ENCODE peak calls at places on chromosomes 5 and 9, in nine cellular contexts. J is substantia nigra; A is AG09309; Y is endothelial cell; X is MCF 10A; N is NCI-H1092; E is sciatic nerve; S is activated T-cell treated with anti-CD3 and anti-CD28 coated beads, Interleukin-2, amount 50 U/mL, for 24 hours; B is GDM1. Z is an unnamed sample.

GRCh38 chr5:1385395-1386273 is 40.7 kb upstream of the CLPTM1L start:
- DNase-seq in N (peak), E (peak), J (peak), A (no peak), X (peak), Y (peak), B (no peak), S (peak), Z (peak)

GRCh38 chr5:42302186-42302585 is 121.1 kb upstream of the GHR start:
- DNase-seq in Y (no peak), A (no peak), X (no peak), S (no peak), E (no peak), N (no peak), B (no peak), J (no peak), Z (no peak)

GRCh38 chr5:169296456-169297220 is 4.3 kb downstream of the SLIT3 start:
- DNase-seq in J (no peak), E (no peak), Y (no peak), A (peak), N (no peak), B (no peak), S (no peak), X (peak), Z (peak)

GRCh38 chr9:1083325-1083913 is 33.3 kb downstream of the DMRT2 start:
- DNase-seq in B (no peak), N (no peak), E (peak), Y (peak), X (peak), J (peak), A (no peak), S (no peak), Z (peak)

GRCh38 chr9:32378496-32378895 is 5.9 kb upstream of the ACO1 start:
- DNase-seq in S (no peak), X (peak), Y (peak), E (no peak), N (peak), B (peak), J (no peak), A (peak), Z (no peak)

GRCh38 chr9:31590091-31590490 is 794.4 kb upstream of the ACO1 start:
- DNase-seq in E (no peak), A (no peak), Y (no peak), S (no peak), J (no peak), B (no peak), N (no peak), X (peak), Z (no peak)

GRCh38 chr9:115615821-115616665 is 498.1 kb upstream of the TNC start:
- DNase-seq in B (no peak), J (no peak), Y (no peak), X (peak), E (no peak), N (no peak), S (no peak), A (peak), Z (no peak)

GRCh38 chr5:120609570-120609969 is 145.5 kb downstream of the PRR16 start:
- DNase-seq in N (no peak), J (no peak), X (peak), A (no peak), S (no peak), E (no peak), Y (no peak), B (no peak), Z (no peak)

GRCh38 chr9:33794560-33794959 is 801 bp upstream of the PRSS3 start:
- DNase-seq in A (no peak), S (no peak), E (no peak), Y (no peak), N (no peak), X (no peak), J (no peak), B (no peak), Z (no peak)

GRCh38 chr9:129075996-129076639 is 4.8 kb upstream of the DOLPP1 start:
- DNase-seq in S (no peak), N (no peak), A (no peak), J (no peak), X (no peak), B (no peak), Y (no peak), E (no peak), Z (no peak)

GRCh38 chr5:80655231-80655784 is 525 bp upstream of the DHFR start:
- DNase-seq in B (no peak), S (no peak), X (peak), N (no peak), A (no peak), J (no peak), Y (no peak), E (no peak), Z (no peak)

GRCh38 chr5:123097871-123098735 is 9.1 kb downstream of the PRDM6 start:
- DNase-seq in X (no peak), J (no peak), Y (no peak), E (no peak), A (no peak), N (no peak), B (no peak), S (no peak), Z (no peak)

GRCh38 chr5:67002832-67003231 is 193.8 kb downstream of the CD180 start:
- DNase-seq in E (no peak), A (no peak), N (no peak), J (no peak), X (no peak), Y (no peak), B (no peak), S (no peak), Z (no peak)

GRCh38 chr9:131530546-131530929 is 525 bp downstream of the UCK1 start:
- DNase-seq in X (peak), Y (peak), J (no peak), B (no peak), A (no peak), S (peak), E (peak), N (peak), Z (peak)

GRCh38 chr5:148740966-148741742 is 85.3 kb upstream of the ADRB2 start:
- DNase-seq in X (peak), S (no peak), Y (no peak), A (peak), N (no peak), J (no peak), E (no peak), B (peak), Z (peak)

GRCh38 chr5:59236996-59237395 is 654.1 kb downstream of the RAB3C start:
- DNase-seq in X (peak), B (no peak), N (no peak), Y (no peak), E (no peak), J (no peak), A (no peak), S (no peak), Z (no peak)

GRCh38 chr9:78958887-78959286 is 612.9 kb upstream of the TLE4 start:
- DNase-seq in Y (no peak), J (no peak), E (no peak), B (no peak), X (peak), A (no peak), S (no peak), N (no peak), Z (no peak)

GRCh38 chr5:109612278-109612905 is 77.3 kb upstream of the MAN2A1 start:
- DNase-seq in X (no peak), J (peak), E (no peak), B (no peak), Y (no peak), A (no peak), S (no peak), N (no peak), Z (no peak)

GRCh38 chr5:1323803-1324173 is 21.1 kb downstream of the CLPTM1L start:
- DNase-seq in E (no peak), J (no peak), X (no peak), S (peak), Y (no peak), A (no peak), N (no peak), B (no peak), Z (no peak)

GRCh38 chr9:98607787-98608186 is 100.9 kb downstream of the GABBR2 start:
- DNase-seq in B (no peak), A (no peak), S (no peak), J (no peak), X (peak), Y (no peak), N (no peak), E (no peak), Z (no peak)

GRCh38 chr5:139404484-139404840 is 573 bp upstream of the SPATA24 start:
- DNase-seq in E (no peak), N (no peak), Y (no peak), X (no peak), B (no peak), S (no peak), J (no peak), A (no peak), Z (no peak)

GRCh38 chr5:78908173-78908901 is 76.8 kb downstream of the ARSB start:
- DNase-seq in B (peak), J (no peak), S (no peak), E (peak), N (peak), Y (peak), X (no peak), A (peak), Z (peak)

GRCh38 chr9:90095682-90096081 is 490.9 kb downstream of the GADD45G start:
- DNase-seq in S (no peak), E (no peak), B (no peak), X (no peak), J (no peak), Y (no peak), N (peak), A (no peak), Z (peak)

GRCh38 chr5:179128976-179129375 is 68.8 kb downstream of the ZNF354C start:
- DNase-seq in Y (no peak), A (no peak), S (peak), N (no peak), X (no peak), J (no peak), B (no peak), E (no peak), Z (no peak)

Z was measured in gastrocnemius medialis.